ENCODE peak calls at places on chromosomes 3 and 15, in five cellular contexts. M is MCF 10A, I is psoas muscle, F is epithelial cell of proximal tubule, L is foreskin fibroblast. K is an unnamed sample.

GRCh38 chr3:58588030-58588614 is 10.9 kb upstream of the FAM107A start:
- DNase-seq in F (no peak), M (peak), I (no peak), L (no peak), K (no peak)

GRCh38 chr15:74417230-74417629 is 16.5 kb downstream of the SEMA7A start:
- DNase-seq in F (no peak), L (peak), I (no peak), M (no peak), K (no peak)

GRCh38 chr3:23805881-23806321 is at the start of gene UBE2E1:
- DNase-seq in M (peak), L (peak), I (peak), F (no peak), K (no peak)

GRCh38 chr15:85946986-85947385 is 132.7 kb upstream of the AGBL1 start:
- DNase-seq in F (no peak), I (no peak), M (no peak), L (no peak), K (no peak)

GRCh38 chr15:101088788-101089578 is 162.9 kb downstream of the CHSY1 start:
- DNase-seq in M (peak), I (peak), L (peak), F (no peak), K (peak)

GRCh38 chr3:168117853-168118313 is 22.2 kb upstream of the GOLIM4 start:
- DNase-seq in I (no peak), F (no peak), M (peak), L (peak), K (no peak)

GRCh38 chr15:101641134-101641764 is 10.9 kb downstream of the TM2D3 start:
- DNase-seq in I (peak), F (no peak), M (peak), L (peak), K (peak)

GRCh38 chr3:122247087-122247824 is 63.8 kb downstream of the CASR start:
- DNase-seq in L (no peak), F (no peak), I (no peak), M (no peak), K (no peak)

GRCh38 chr15:46996331-46996730 is 721.0 kb upstream of the SEMA6D start:
- DNase-seq in F (no peak), I (no peak), L (no peak), M (no peak), K (no peak)

GRCh38 chr15:87567399-87567798 is 689.1 kb downstream of the NTRK3 start:
- DNase-seq in F (no peak), I (no peak), L (no peak), M (no peak), K (no peak)

GRCh38 chr15:73335026-73335425 is 33.7 kb downstream of the HCN4 start:
- DNase-seq in I (no peak), M (no peak), L (no peak), F (no peak), K (no peak)

GRCh38 chr3:23113455-23114171 is 89.5 kb upstream of the UBE2E2 start:
- DNase-seq in I (no peak), M (peak), F (no peak), L (peak), K (no peak)

GRCh38 chr3:186224211-186224610 is 115.3 kb upstream of the ETV5 start:
- DNase-seq in I (no peak), F (no peak), M (no peak), L (no peak), K (no peak)

GRCh38 chr3:56942523-56942922 is 117.9 kb upstream of the SPATA12 start:
- DNase-seq in L (no peak), F (no peak), M (no peak), I (no peak), K (no peak)

GRCh38 chr3:125647318-125648014 is 52.2 kb upstream of the OSBPL11 start:
- DNase-seq in M (peak), L (no peak), F (no peak), I (no peak), K (no peak)

GRCh38 chr3:179969525-179969924 is 67.2 kb downstream of the PEX5L start:
- DNase-seq in F (no peak), L (peak), M (peak), I (no peak), K (no peak)

GRCh38 chr15:77622212-77622941 is 10.3 kb downstream of the LINGO1 start:
- DNase-seq in L (no peak), I (no peak), F (no peak), M (no peak), K (no peak)

GRCh38 chr3:33636125-33636855 is 81.8 kb downstream of the CLASP2 start:
- DNase-seq in M (peak), L (peak), F (peak), I (no peak), K (no peak)

GRCh38 chr3:49671291-49672288 is 2.6 kb upstream of the APEH start:
- DNase-seq in I (peak), L (peak), M (peak), F (no peak), K (no peak)

GRCh38 chr3:174540081-174540480 is 319.1 kb upstream of the NAALADL2 start:
- DNase-seq in M (no peak), I (no peak), F (no peak), L (no peak), K (no peak)

GRCh38 chr15:58201536-58201935 is 63.4 kb downstream of the AQP9 start:
- DNase-seq in I (no peak), F (no peak), L (peak), M (no peak), K (no peak)

GRCh38 chr3:135239485-135239884 is 444.4 kb downstream of the EPHB1 start:
- DNase-seq in M (no peak), F (no peak), L (no peak), I (no peak), K (no peak)

GRCh38 chr15:98983333-98983732 is 24.3 kb downstream of the PGPEP1L start:
- DNase-seq in L (peak), I (no peak), M (peak), F (peak), K (peak)

GRCh38 chr3:149813367-149814281 is 609 bp downstream of the RNF13 start:
- DNase-seq in I (peak), M (peak), F (peak), L (peak), K (peak)

GRCh38 chr15:70765504-70766281 is 2.3 kb upstream of the UACA start:
- DNase-seq in M (no peak), I (no peak), L (peak), F (no peak), K (no peak)

GRCh38 chr3:195909294-195909644 is 918 bp upstream of the TNK2 start:
- DNase-seq in I (no peak), L (no peak), M (no peak), F (no peak), K (no peak)

GRCh38 chr15:72042054-72042453 is 75.9 kb downstream of the MYO9A start:
- DNase-seq in I (no peak), F (no peak), M (peak), L (no peak), K (no peak)

GRCh38 chr3:58088501-58088900 is 80.3 kb downstream of the FLNB start:
- DNase-seq in M (no peak), L (no peak), F (no peak), I (no peak), K (no peak)

GRCh38 chr15:60212536-60212935 is 185.2 kb downstream of the ANXA2 start:
- DNase-seq in F (no peak), L (no peak), M (peak), I (no peak), K (no peak)
- TF ChIP-seq CTCF in F (peak), L (no peak), M (no peak), I (no peak), K (no peak)

DNA sequence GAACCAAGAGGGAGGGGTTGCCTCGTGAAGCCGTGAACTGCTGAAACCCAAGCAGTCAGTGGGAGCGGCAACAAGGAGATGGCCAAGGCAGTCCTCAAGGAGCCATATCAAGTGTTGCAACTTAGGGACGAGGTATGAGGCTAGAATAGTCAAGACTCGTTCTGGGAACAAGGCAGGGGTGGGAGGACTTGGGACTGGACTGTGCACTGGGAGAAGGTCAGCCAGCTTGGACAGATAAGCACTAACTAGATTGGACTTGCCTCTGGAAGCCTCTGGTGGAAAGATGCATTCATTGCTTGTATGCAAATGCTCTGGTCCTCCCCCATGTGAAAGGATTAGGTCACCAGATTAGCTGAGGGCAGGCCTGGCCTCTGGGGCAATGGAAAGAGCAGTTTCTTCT is 123.3 kb upstream of the CTNNB1 start:
- DNase-seq in I (peak), F (no peak), M (peak), L (no peak), K (no peak)
- TF ChIP-seq CTCF in I (no peak), F (peak), M (no peak), L (no peak), K (no peak)

DNA sequence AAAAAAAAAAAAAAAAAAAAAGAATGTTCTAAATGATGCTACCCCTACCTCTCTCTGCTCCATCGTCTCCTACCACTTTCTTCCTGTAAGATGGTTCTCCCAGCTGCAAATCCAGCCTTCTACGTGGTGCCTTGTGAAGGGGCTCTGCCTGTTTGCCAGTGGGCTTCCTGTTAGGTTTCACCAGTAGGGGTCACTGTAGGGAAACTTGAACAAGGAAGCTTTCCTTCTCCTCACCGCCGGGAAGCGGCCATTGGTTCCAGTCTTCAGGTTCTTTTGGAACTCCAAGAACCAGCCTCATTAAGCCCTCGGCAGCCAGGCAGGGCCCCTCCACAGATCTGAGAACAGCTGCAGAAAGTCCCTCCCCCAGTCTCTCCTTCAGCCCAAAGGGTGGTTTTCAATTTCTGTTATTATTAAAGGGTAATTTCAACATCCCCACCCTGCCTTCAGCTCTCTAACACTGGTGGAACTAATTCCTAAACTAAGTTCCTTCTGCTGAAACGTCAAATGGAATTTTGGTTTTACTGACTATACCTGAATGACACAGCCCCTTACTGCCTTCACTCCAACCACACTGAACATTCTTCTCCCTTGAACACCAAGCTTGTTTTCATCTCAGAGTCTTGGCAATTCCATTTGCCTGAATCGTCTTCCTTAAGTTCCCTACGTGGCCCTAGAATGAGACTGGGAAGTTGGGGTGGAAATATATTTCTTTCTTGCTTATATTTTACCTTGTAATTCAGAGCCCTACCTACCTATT is 13.5 kb downstream of the MCCC1 start:
- DNase-seq in I (no peak), F (no peak), M (peak), L (no peak), K (no peak)
- TF ChIP-seq CTCF in I (peak), F (peak), M (no peak), L (peak), K (no peak)

GRCh38 chr3:25895031-25895430 is 105.1 kb downstream of the OXSM start:
- DNase-seq in I (no peak), M (no peak), F (no peak), L (no peak), K (no peak)

GRCh38 chr3:25899352-25900101 is 109.6 kb downstream of the OXSM start:
- DNase-seq in F (no peak), I (no peak), M (no peak), L (no peak), K (no peak)

GRCh38 chr3:25895443-25895842 is 105.6 kb downstream of the OXSM start:
- DNase-seq in I (no peak), L (no peak), F (no peak), M (no peak), K (no peak)

GRCh38 chr3:25894101-25894500 is 104.2 kb downstream of the OXSM start:
- DNase-seq in F (no peak), I (no peak), L (no peak), M (no peak), K (no peak)

DNA sequence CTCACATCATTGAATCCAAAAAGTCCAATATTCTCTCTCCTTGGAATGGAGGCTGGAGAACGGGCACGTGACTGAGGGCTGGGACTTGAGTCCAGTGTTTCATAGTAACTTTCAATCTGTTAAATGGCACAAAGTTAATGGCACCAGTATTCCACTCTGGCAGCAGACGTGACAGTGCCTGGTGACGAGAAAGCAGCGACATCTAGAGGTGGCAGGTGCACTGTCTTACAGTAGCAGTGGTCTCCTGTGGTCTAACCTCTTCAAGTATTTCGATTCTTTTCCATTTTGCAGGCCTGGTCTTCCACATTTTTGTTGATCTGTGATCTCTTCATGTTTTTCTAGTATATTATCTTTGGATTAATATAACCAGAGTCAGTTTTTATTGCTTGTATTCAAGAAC is 107.1 kb downstream of the OXSM start:
- DNase-seq in I (no peak), L (no peak), M (peak), F (no peak), K (no peak)
- TF ChIP-seq CTCF in I (no peak), L (peak), M (peak), F (peak), K (no peak)

GRCh38 chr3:44981220-44981619 is 5.2 kb downstream of the EXOSC7 start:
- DNase-seq in L (no peak), M (no peak), F (no peak), I (no peak), K (no peak)

GRCh38 chr3:44970916-44971490 is 5.0 kb downstream of the ZDHHC3 start:
- DNase-seq in M (no peak), F (no peak), L (no peak), I (no peak), K (no peak)

GRCh38 chr3:44981751-44982150 is 5.7 kb downstream of the EXOSC7 start:
- DNase-seq in I (no peak), L (no peak), M (no peak), F (no peak), K (no peak)

GRCh38 chr3:44974406-44974805 is 1.6 kb downstream of the ZDHHC3 start:
- DNase-seq in F (no peak), M (no peak), I (no peak), L (no peak), K (no peak)

DNA sequence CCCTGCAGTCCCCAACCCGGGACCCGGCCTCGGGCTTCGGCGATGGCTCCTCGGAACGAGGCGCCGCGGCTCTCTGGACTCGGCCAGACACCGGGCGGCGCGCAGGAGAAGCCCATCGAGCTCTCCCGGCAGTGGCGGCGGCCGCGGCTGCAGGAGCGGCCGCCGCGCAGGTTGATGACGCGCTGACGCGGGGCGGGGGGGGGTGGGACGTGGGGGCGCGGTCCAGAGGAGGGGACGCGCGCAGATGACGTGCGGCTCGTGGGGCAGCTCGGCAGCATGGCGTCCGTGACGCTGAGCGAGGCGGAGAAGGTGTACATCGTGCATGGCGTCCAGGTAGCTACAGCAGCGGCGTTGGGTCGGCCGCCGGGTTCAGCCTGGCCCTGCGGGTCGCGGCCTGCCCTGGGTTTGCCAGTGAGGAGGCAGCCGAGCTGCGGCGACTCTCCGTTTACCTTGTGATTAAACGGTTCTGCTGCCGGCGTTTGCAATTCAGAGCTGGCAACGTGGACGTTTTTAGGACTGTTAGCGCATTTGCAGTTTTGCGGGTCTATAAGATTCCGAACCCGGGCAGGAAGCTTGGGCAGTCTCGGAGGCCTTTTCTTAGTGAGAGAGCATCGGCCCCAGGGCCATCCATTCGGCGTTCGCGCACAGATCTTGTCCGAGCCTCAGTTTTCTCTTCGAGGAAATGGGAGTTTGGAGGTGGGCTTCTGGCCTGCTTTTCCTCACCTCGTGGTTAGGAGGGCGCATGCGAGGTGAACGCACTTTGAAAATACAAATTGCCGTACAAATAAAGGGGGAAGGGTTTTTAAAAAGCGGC is at the start of the genes EXOSC7 and ZDHHC3:
- DNase-seq in M (peak), I (peak), L (peak), F (no peak), K (peak)
- TF ChIP-seq CTCF in M (no peak), I (no peak), L (no peak), F (no peak), K (no peak)

GRCh38 chr3:14541646-14542045 is 1.5 kb upstream of the GRIP2 start:
- DNase-seq in M (no peak), L (no peak), I (peak), F (no peak), K (no peak)
- TF ChIP-seq CTCF in M (no peak), L (no peak), I (no peak), F (no peak), K (no peak)

GRCh38 chr3:101235048-101235447 is 85.3 kb downstream of the IMPG2 start:
- DNase-seq in L (no peak), I (no peak), F (no peak), M (no peak), K (no peak)

GRCh38 chr3:101230618-101231017 is 89.8 kb downstream of the IMPG2 start:
- DNase-seq in M (no peak), F (no peak), I (no peak), L (no peak), K (no peak)

GRCh38 chr3:101224739-101225138 is 95.6 kb downstream of the IMPG2 start:
- DNase-seq in L (no peak), F (peak), I (no peak), M (no peak), K (no peak)

GRCh38 chr3:101228441-101228840 is 91.9 kb downstream of the IMPG2 start:
- DNase-seq in I (no peak), L (no peak), M (no peak), F (no peak), K (no peak)

DNA sequence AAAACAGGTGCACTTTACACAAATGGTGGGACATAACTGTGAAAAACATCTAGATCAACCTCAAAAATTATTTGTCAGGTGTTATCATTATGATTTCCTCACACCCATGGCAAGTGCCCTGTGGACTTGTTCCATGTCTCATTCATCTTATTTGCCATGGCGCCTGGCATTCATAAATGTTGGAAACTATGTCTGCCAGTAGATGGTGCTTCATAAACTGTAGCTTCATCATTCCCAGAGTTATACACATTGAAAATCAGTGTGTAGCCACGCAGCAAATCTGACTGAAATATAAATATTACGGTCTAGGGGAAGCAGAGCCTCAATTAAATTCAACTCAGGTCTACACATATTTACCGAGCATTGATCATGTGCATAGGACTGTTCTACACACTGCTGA is 90.7 kb downstream of the IMPG2 start:
- DNase-seq in I (no peak), M (peak), F (no peak), L (peak), K (no peak)
- TF ChIP-seq CTCF in I (no peak), M (peak), F (no peak), L (peak), K (no peak)

K was measured in omental fat pad.